ENCODE peak calls at places on chromosomes 5 and 9, in seven cellular contexts. One of them, this sample, is unnamed.

GRCh38 chr5:143837306-143837848 is 25.4 kb downstream of the HMHB1 start:
- DNase-seq in CD4-positive, alpha-beta T cell: no peak
- DNase-seq in neural progenitor cell: no peak
- DNase-seq in testis: no peak
- DNase-seq in A549: no peak
- DNase-seq in stomach: no peak
- DNase-seq in osteoblast: peak
- DNase-seq in this sample: no peak

GRCh38 chr9:72977670-72978069 is 24.8 kb upstream of the ALDH1A1 start:
- DNase-seq in CD4-positive, alpha-beta T cell: no peak
- DNase-seq in testis: no peak
- DNase-seq in osteoblast: no peak
- DNase-seq in A549: no peak
- DNase-seq in neural progenitor cell: no peak
- DNase-seq in stomach: no peak
- DNase-seq in this sample: peak

GRCh38 chr5:132446621-132447020 is 44.0 kb downstream of the IRF1 start:
- DNase-seq in stomach: peak
- DNase-seq in testis: peak
- DNase-seq in osteoblast: no peak
- DNase-seq in CD4-positive, alpha-beta T cell: no peak
- DNase-seq in neural progenitor cell: no peak
- DNase-seq in A549: no peak
- DNase-seq in this sample: no peak

GRCh38 chr5:67095346-67095871 is 101.2 kb downstream of the CD180 start:
- DNase-seq in stomach: peak
- DNase-seq in A549: no peak
- DNase-seq in osteoblast: no peak
- DNase-seq in CD4-positive, alpha-beta T cell: no peak
- DNase-seq in testis: peak
- DNase-seq in neural progenitor cell: peak
- DNase-seq in this sample: no peak

GRCh38 chr5:57735754-57736153 is 253.1 kb upstream of the ACTBL2 start:
- DNase-seq in neural progenitor cell: no peak
- DNase-seq in CD4-positive, alpha-beta T cell: no peak
- DNase-seq in osteoblast: peak
- DNase-seq in testis: no peak
- DNase-seq in stomach: no peak
- DNase-seq in A549: peak
- DNase-seq in this sample: peak

GRCh38 chr9:92963831-92964606 is 16.7 kb downstream of the FGD3 start:
- DNase-seq in CD4-positive, alpha-beta T cell: peak
- DNase-seq in A549: no peak
- DNase-seq in stomach: peak
- DNase-seq in testis: no peak
- DNase-seq in neural progenitor cell: no peak
- DNase-seq in osteoblast: peak
- DNase-seq in this sample: no peak

GRCh38 chr9:130021123-130021522 is 21.9 kb downstream of the FNBP1 start:
- DNase-seq in A549: no peak
- DNase-seq in osteoblast: no peak
- DNase-seq in CD4-positive, alpha-beta T cell: no peak
- DNase-seq in stomach: no peak
- DNase-seq in testis: no peak
- DNase-seq in neural progenitor cell: no peak
- DNase-seq in this sample: no peak

GRCh38 chr9:137320555-137321384 is 18.7 kb upstream of the NRARP start:
- DNase-seq in testis: peak
- DNase-seq in osteoblast: peak
- DNase-seq in CD4-positive, alpha-beta T cell: no peak
- DNase-seq in A549: no peak
- DNase-seq in neural progenitor cell: no peak
- DNase-seq in stomach: peak
- DNase-seq in this sample: no peak

GRCh38 chr9:130862747-130863146 is 27.7 kb downstream of the ABL1 start:
- DNase-seq in A549: no peak
- DNase-seq in stomach: no peak
- DNase-seq in neural progenitor cell: no peak
- DNase-seq in osteoblast: no peak
- DNase-seq in testis: no peak
- DNase-seq in CD4-positive, alpha-beta T cell: no peak
- DNase-seq in this sample: no peak

GRCh38 chr9:109319631-109320233 is 1.1 kb downstream of the EPB41L4B start:
- DNase-seq in osteoblast: no peak
- DNase-seq in testis: no peak
- DNase-seq in stomach: peak
- DNase-seq in CD4-positive, alpha-beta T cell: no peak
- DNase-seq in neural progenitor cell: peak
- DNase-seq in A549: no peak
- DNase-seq in this sample: no peak

GRCh38 chr9:106828965-106829364 is 34.0 kb upstream of the ZNF462 start:
- DNase-seq in A549: no peak
- DNase-seq in stomach: no peak
- DNase-seq in testis: no peak
- DNase-seq in osteoblast: no peak
- DNase-seq in neural progenitor cell: no peak
- DNase-seq in CD4-positive, alpha-beta T cell: no peak
- DNase-seq in this sample: no peak
- TF ChIP-seq CTCF in A549: no peak
- TF ChIP-seq CTCF in stomach: no peak
- TF ChIP-seq CTCF in testis: no peak
- TF ChIP-seq CTCF in osteoblast: no peak
- TF ChIP-seq CTCF in neural progenitor cell: no peak
- TF ChIP-seq CTCF in CD4-positive, alpha-beta T cell: no peak
- TF ChIP-seq CTCF in this sample: no peak

DNA sequence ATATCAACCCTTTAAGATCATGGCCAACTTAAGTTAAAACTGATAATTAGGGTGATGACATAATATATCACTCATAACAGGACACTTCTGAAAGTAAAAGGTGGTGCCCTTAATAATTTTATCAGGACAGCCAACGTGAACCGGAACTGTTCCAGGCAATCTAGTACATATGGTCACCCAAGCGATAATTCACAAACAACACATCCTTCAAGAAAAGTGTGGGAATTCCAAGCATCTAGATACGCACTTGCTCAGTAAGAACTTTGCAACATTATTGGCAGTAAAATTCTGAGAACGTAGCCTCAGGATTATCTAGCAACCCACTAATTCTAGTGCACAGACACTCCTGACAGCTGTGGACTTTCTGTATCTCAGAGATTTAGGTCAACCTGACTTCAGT is 85.7 kb downstream of the ALDH7A1 start:
- DNase-seq in neural progenitor cell: no peak
- DNase-seq in osteoblast: no peak
- DNase-seq in A549: no peak
- DNase-seq in CD4-positive, alpha-beta T cell: no peak
- DNase-seq in stomach: no peak
- DNase-seq in testis: peak
- DNase-seq in this sample: no peak
- H3K27ac ChIP-seq in neural progenitor cell: no peak
- H3K27ac ChIP-seq in osteoblast: no peak
- H3K27ac ChIP-seq in A549: no peak
- H3K27ac ChIP-seq in CD4-positive, alpha-beta T cell: no peak
- H3K27ac ChIP-seq in stomach: peak
- H3K27ac ChIP-seq in testis: peak
- H3K27ac ChIP-seq in this sample: no peak

GRCh38 chr5:170553218-170553617 is 49.4 kb downstream of the KCNIP1 start:
- DNase-seq in CD4-positive, alpha-beta T cell: no peak
- DNase-seq in osteoblast: no peak
- DNase-seq in testis: no peak
- DNase-seq in neural progenitor cell: no peak
- DNase-seq in A549: no peak
- DNase-seq in stomach: no peak
- DNase-seq in this sample: no peak

GRCh38 chr5:170551076-170551475 is 47.3 kb downstream of the KCNIP1 start:
- DNase-seq in testis: no peak
- DNase-seq in A549: no peak
- DNase-seq in CD4-positive, alpha-beta T cell: no peak
- DNase-seq in osteoblast: no peak
- DNase-seq in stomach: no peak
- DNase-seq in neural progenitor cell: no peak
- DNase-seq in this sample: no peak

GRCh38 chr5:170551622-170552021 is 47.8 kb downstream of the KCNIP1 start:
- DNase-seq in stomach: no peak
- DNase-seq in A549: no peak
- DNase-seq in CD4-positive, alpha-beta T cell: no peak
- DNase-seq in osteoblast: no peak
- DNase-seq in testis: no peak
- DNase-seq in neural progenitor cell: no peak
- DNase-seq in this sample: no peak

GRCh38 chr5:170554566-170555267 is 50.9 kb downstream of the KCNIP1 start:
- DNase-seq in neural progenitor cell: no peak
- DNase-seq in CD4-positive, alpha-beta T cell: no peak
- DNase-seq in stomach: no peak
- DNase-seq in testis: no peak
- DNase-seq in osteoblast: no peak
- DNase-seq in A549: no peak
- DNase-seq in this sample: no peak

GRCh38 chr5:170552486-170553122 is 48.8 kb downstream of the KCNIP1 start:
- DNase-seq in stomach: peak
- DNase-seq in neural progenitor cell: peak
- DNase-seq in osteoblast: peak
- DNase-seq in testis: peak
- DNase-seq in A549: no peak
- DNase-seq in CD4-positive, alpha-beta T cell: no peak
- DNase-seq in this sample: no peak
- TF ChIP-seq CTCF in stomach: no peak
- TF ChIP-seq CTCF in neural progenitor cell: no peak
- TF ChIP-seq CTCF in osteoblast: no peak
- TF ChIP-seq CTCF in testis: no peak
- TF ChIP-seq CTCF in A549: no peak
- TF ChIP-seq CTCF in CD4-positive, alpha-beta T cell: no peak
- TF ChIP-seq CTCF in this sample: no peak

DNA sequence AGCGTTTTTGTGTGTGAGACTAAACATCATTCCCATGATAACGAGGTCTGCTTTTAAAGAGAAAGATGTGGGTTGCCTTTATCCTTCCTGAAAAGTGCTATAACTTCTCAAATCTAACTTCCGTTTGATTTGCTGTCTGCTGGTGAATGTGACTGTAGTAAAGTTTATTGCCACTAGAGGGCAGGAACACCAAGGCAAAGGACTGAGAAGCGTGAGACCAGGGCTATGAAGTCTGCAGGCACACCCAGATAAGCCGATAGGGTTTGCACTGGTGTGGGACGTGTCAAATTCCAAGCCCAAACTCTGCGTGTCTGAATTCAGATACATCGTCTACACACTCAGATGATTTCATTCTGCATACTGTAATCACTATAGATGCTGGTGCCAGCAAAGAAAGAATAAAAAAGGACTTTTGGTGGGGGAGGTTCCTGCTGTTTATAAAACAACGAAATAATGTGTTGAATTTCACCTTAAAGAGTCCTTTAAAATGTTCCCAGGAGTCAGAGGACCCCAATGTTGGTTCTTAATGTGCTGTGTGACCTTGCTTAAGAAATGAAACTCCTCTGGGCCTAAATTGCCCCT is 87.2 kb downstream of the PTTG1 start:
- DNase-seq in testis: peak
- DNase-seq in osteoblast: peak
- DNase-seq in stomach: peak
- DNase-seq in neural progenitor cell: peak
- DNase-seq in CD4-positive, alpha-beta T cell: peak
- DNase-seq in A549: peak
- DNase-seq in this sample: peak
- H3K27ac ChIP-seq in testis: no peak
- H3K27ac ChIP-seq in osteoblast: peak
- H3K27ac ChIP-seq in stomach: no peak
- H3K27ac ChIP-seq in neural progenitor cell: no peak
- H3K27ac ChIP-seq in CD4-positive, alpha-beta T cell: no peak
- H3K27ac ChIP-seq in A549: no peak
- H3K27ac ChIP-seq in this sample: no peak

GRCh38 chr9:113309204-113309813 is 6.1 kb upstream of the RNF183 start:
- DNase-seq in testis: peak
- DNase-seq in CD4-positive, alpha-beta T cell: no peak
- DNase-seq in stomach: peak
- DNase-seq in osteoblast: no peak
- DNase-seq in A549: peak
- DNase-seq in neural progenitor cell: peak
- DNase-seq in this sample: peak
- TF ChIP-seq CTCF in testis: peak
- TF ChIP-seq CTCF in CD4-positive, alpha-beta T cell: peak
- TF ChIP-seq CTCF in stomach: no peak
- TF ChIP-seq CTCF in osteoblast: peak
- TF ChIP-seq CTCF in A549: peak
- TF ChIP-seq CTCF in neural progenitor cell: peak
- TF ChIP-seq CTCF in this sample: peak

GRCh38 chr5:36982146-36982545 is 105.6 kb downstream of the NIPBL start:
- DNase-seq in stomach: no peak
- DNase-seq in testis: no peak
- DNase-seq in A549: no peak
- DNase-seq in CD4-positive, alpha-beta T cell: no peak
- DNase-seq in neural progenitor cell: no peak
- DNase-seq in osteoblast: no peak
- DNase-seq in this sample: peak
- H3K27ac ChIP-seq in stomach: no peak
- H3K27ac ChIP-seq in testis: no peak
- H3K27ac ChIP-seq in A549: no peak
- H3K27ac ChIP-seq in CD4-positive, alpha-beta T cell: no peak
- H3K27ac ChIP-seq in neural progenitor cell: no peak
- H3K27ac ChIP-seq in osteoblast: no peak
- H3K27ac ChIP-seq in this sample: no peak

GRCh38 chr9:24245988-24246387 is 299.7 kb downstream of the IZUMO3 start:
- DNase-seq in osteoblast: no peak
- DNase-seq in testis: peak
- DNase-seq in CD4-positive, alpha-beta T cell: no peak
- DNase-seq in neural progenitor cell: peak
- DNase-seq in stomach: no peak
- DNase-seq in A549: no peak
- DNase-seq in this sample: peak
- TF ChIP-seq CTCF in osteoblast: peak
- TF ChIP-seq CTCF in testis: no peak
- TF ChIP-seq CTCF in CD4-positive, alpha-beta T cell: no peak
- TF ChIP-seq CTCF in neural progenitor cell: peak
- TF ChIP-seq CTCF in stomach: no peak
- TF ChIP-seq CTCF in A549: no peak
- TF ChIP-seq CTCF in this sample: peak

GRCh38 chr5:150621301-150621700 is 19.2 kb upstream of the SYNPO start:
- DNase-seq in osteoblast: peak
- DNase-seq in testis: no peak
- DNase-seq in neural progenitor cell: no peak
- DNase-seq in CD4-positive, alpha-beta T cell: no peak
- DNase-seq in stomach: no peak
- DNase-seq in A549: no peak
- DNase-seq in this sample: no peak
- H3K27ac ChIP-seq in osteoblast: no peak
- H3K27ac ChIP-seq in testis: no peak
- H3K27ac ChIP-seq in neural progenitor cell: no peak
- H3K27ac ChIP-seq in CD4-positive, alpha-beta T cell: no peak
- H3K27ac ChIP-seq in stomach: peak
- H3K27ac ChIP-seq in A549: no peak
- H3K27ac ChIP-seq in this sample: no peak

This sample was measured in RWPE1.